ENCODE peak calls at places on chromosomes 13 and 19, in nine cellular contexts. A is LoVo; M is posterior cingulate gyrus; Y is epithelial cell of prostate; Q is AG09319; B is effector CD4-positive, alpha-beta T cell; J is endodermal cell; R is T follicular helper cell; U is right cardiac atrium. G is an unnamed sample.

GRCh38 chr19:18109731-18110671 is 12.4 kb downstream of the MAST3 start:
- DNase-seq in A (peak), M (peak), Y (no peak), Q (no peak), B (peak), J (peak), R (no peak), U (peak), G (peak)

GRCh38 chr13:71118779-71119364 is 748.1 kb downstream of the DACH1 start:
- DNase-seq in A (peak), M (no peak), Y (no peak), Q (no peak), B (no peak), J (no peak), R (no peak), U (no peak), G (no peak)

GRCh38 chr13:113366031-113366588 is 2.2 kb upstream of the GRTP1 start:
- DNase-seq in A (no peak), M (no peak), Y (no peak), Q (no peak), B (no peak), J (no peak), R (no peak), U (no peak), G (no peak)

GRCh38 chr13:95391785-95392184 is 90.5 kb upstream of the ABCC4 start:
- DNase-seq in A (no peak), M (no peak), Y (no peak), Q (no peak), B (no peak), J (no peak), R (no peak), U (no peak), G (no peak)

GRCh38 chr13:99439850-99440604 is 61.2 kb upstream of the TM9SF2 start:
- DNase-seq in A (no peak), M (no peak), Y (no peak), Q (no peak), B (no peak), J (no peak), R (no peak), U (no peak), G (no peak)

GRCh38 chr19:2345076-2345475 is 15.0 kb upstream of the TMPRSS9 start:
- DNase-seq in A (no peak), M (no peak), Y (no peak), Q (no peak), B (no peak), J (no peak), R (no peak), U (no peak), G (peak)

GRCh38 chr13:68970532-68970931 is 1137.1 kb upstream of the ATXN8OS start:
- DNase-seq in A (no peak), M (no peak), Y (no peak), Q (no peak), B (no peak), J (no peak), R (no peak), U (no peak), G (no peak)

GRCh38 chr13:24664726-24665409 is 15.3 kb upstream of the ATP12A start:
- DNase-seq in A (no peak), M (no peak), Y (peak), Q (no peak), B (no peak), J (no peak), R (no peak), U (no peak), G (no peak)